ENCODE peak calls at places on chromosomes 2 and 18, in nine cellular contexts. C is PC-9; W is tibial nerve; L is GM12878; O is CD4-positive, alpha-beta memory T cell; S is mesendoderm; J is right lobe of liver; H is heart right ventricle; A is SJSA1. E is an unnamed sample.

GRCh38 chr2:20509766-20510490 is 63.1 kb downstream of the RHOB start:
- DNase-seq in O (no peak), A (no peak), J (no peak), L (no peak), S (peak; percentile 92), H (no peak), C (peak; percentile 76), W (no peak), E (peak; percentile 93)

GRCh38 chr18:62634991-62635630 is 80.2 kb upstream of the PHLPP1 start:
- DNase-seq in A (no peak), H (no peak), C (peak; percentile 30), W (no peak), O (no peak), S (peak; percentile 87), J (no peak), L (no peak), E (no peak)

GRCh38 chr2:214328941-214329340 is 81.9 kb upstream of the VWC2L start:
- DNase-seq in O (no peak), H (no peak), S (peak; percentile 30), W (no peak), J (no peak), A (no peak), C (no peak), L (no peak), E (peak; percentile 19)

GRCh38 chr2:72828840-72829507 is 3.1 kb upstream of the EXOC6B start:
- DNase-seq in C (no peak), J (no peak), H (no peak), O (no peak), W (no peak), A (no peak), S (no peak), L (no peak), E (no peak)

GRCh38 chr2:178469219-178469849 is 9.1 kb downstream of the FKBP7 start:
- DNase-seq in W (no peak), S (no peak), C (no peak), O (no peak), J (no peak), H (no peak), A (no peak), L (no peak), E (no peak)

GRCh38 chr2:100877555-100877954 is 57.6 kb downstream of the NPAS2 start:
- DNase-seq in W (no peak), L (no peak), A (no peak), C (no peak), O (no peak), J (no peak), H (no peak), S (no peak), E (no peak)

GRCh38 chr2:151289972-151290335 is 486 bp upstream of the NMI start:
- DNase-seq in L (no peak), J (no peak), S (peak; percentile 52), O (no peak), W (peak; percentile 25), A (no peak), C (peak; percentile 25), H (no peak), E (peak; percentile 45)

GRCh38 chr2:238696786-238697185 is 151.1 kb upstream of the TWIST2 start:
- DNase-seq in A (no peak), J (no peak), S (no peak), L (no peak), C (no peak), W (no peak), O (no peak), H (no peak), E (no peak)

GRCh38 chr18:63319383-63320040 is at the start of gene BCL2:
- DNase-seq in A (peak; percentile 50), H (no peak), W (no peak), L (no peak), C (peak; percentile 16), J (no peak), S (peak; percentile 44), O (no peak), E (peak; percentile 44)

DNA sequence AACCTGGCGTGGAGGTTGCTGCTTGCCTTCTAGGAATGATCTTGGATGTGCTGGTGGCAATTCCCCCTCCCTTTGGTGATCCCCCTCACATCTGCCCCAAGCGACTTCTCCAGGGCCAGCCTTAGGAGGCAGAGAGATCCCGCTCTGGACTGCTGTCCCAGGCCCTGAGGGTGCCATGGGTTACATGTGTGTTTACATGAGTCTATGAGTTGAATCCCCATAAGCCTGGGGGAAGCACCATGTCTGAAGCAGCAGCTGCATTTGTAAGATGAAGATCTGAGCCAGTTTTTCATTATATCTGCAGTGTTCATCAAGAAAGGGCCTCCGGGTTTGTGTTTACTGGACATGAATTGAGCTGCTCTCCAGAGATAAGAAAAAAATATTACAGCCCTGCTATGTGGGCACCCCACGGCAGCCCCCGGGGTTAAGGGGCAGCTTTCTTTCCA is 46.1 kb downstream of the MRPS5 start:
- DNase-seq in S (no peak), W (no peak), O (no peak), C (no peak), J (no peak), A (no peak), H (no peak), L (no peak), E (no peak)
- H3K27me3 ChIP-seq in S (no peaks in the 10 kb centered on the region), W (no peaks in the 10 kb centered on the region), O (no peaks in the 10 kb centered on the region), C (no peaks in the 10 kb centered on the region), J (no peaks in the 10 kb centered on the region), A (peaks cover 13% of the 10 kb centered on the region), H (peaks cover 56% of the 10 kb centered on the region), L (no peaks in the 10 kb centered on the region), E (peaks cover 9% of the 10 kb centered on the region)

GRCh38 chr2:230208576-230208975 is 11.2 kb downstream of the SP110 start:
- DNase-seq in H (no peak), C (no peak), O (no peak), W (no peak), L (no peak), S (no peak), J (no peak), A (no peak), E (no peak)
- H3K36me3 ChIP-seq in H (peaks cover 51% of the 10 kb centered on the region), C (no peaks in the 10 kb centered on the region), O (peaks cover 92% of the 10 kb centered on the region), W (peaks cover 98% of the 10 kb centered on the region), L (peaks cover 13% of the 10 kb centered on the region), S (no peaks in the 10 kb centered on the region), J (peaks cover 75% of the 10 kb centered on the region), A (peaks cover 47% of the 10 kb centered on the region), E (no peaks in the 10 kb centered on the region)

GRCh38 chr2:3661149-3661660 is 3.2 kb downstream of the ALLC start:
- DNase-seq in J (no peak), L (no peak), W (no peak), S (peak; percentile 30), A (no peak), H (no peak), O (no peak), C (no peak), E (no peak)
- H3K4me3 ChIP-seq in J (no peak overlapping the region), L (no peak overlapping the region), W (no peak overlapping the region), S (no peak overlapping the region), A (no peak overlapping the region), H (no peak overlapping the region), O (no peak overlapping the region), C (no peak overlapping the region), E (no peak overlapping the region)

GRCh38 chr2:105556366-105556765 is 157.5 kb upstream of the FHL2 start:
- DNase-seq in O (no peak), H (no peak), J (no peak), W (no peak), S (no peak), A (no peak), C (no peak), L (no peak), E (no peak)

GRCh38 chr2:105554235-105554634 is 155.4 kb upstream of the FHL2 start:
- DNase-seq in W (no peak), O (no peak), C (no peak), A (no peak), L (no peak), J (no peak), S (no peak), H (no peak), E (no peak)

GRCh38 chr2:105560157-105560556 is 161.3 kb upstream of the FHL2 start:
- DNase-seq in S (no peak), H (no peak), L (no peak), O (no peak), J (no peak), W (no peak), A (no peak), C (no peak), E (no peak)

GRCh38 chr2:105557021-105557420 is 158.2 kb upstream of the FHL2 start:
- DNase-seq in S (no peak), A (no peak), L (no peak), C (no peak), J (no peak), O (no peak), W (no peak), H (peak; percentile 60), E (no peak)

DNA sequence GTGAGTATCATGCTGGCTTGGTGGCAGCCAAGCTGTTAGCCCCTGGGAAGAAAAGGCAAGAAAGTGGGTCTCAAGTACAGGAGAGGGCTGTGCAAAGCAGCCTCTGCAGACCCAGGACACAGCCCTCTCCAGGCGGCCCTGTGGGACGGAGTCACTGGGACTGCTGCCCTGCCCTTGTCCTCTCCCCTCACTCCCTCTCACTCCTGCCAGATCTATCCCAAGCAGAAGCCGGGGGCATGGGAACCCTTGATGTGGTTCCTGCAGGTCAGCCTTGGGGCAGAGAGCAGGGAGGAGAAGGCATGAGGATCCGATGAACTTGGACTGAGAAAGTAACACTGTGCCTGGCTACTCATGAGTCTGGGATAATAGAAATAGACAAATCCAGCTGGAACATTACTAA is 158.7 kb upstream of the FHL2 start:
- DNase-seq in A (no peak), O (no peak), J (no peak), S (no peak), H (peak; percentile 67), L (no peak), C (no peak), W (no peak), E (no peak)
- H3K27me3 ChIP-seq in A (no peaks in the 10 kb centered on the region), O (peaks cover 4% of the 10 kb centered on the region), J (no peaks in the 10 kb centered on the region), S (no peaks in the 10 kb centered on the region), H (peaks cover 3% of the 10 kb centered on the region), L (peaks cover 2% of the 10 kb centered on the region), C (peaks cover 74% of the 10 kb centered on the region), W (no peaks in the 10 kb centered on the region), E (no peaks in the 10 kb centered on the region)

E was measured in H7.